ENCODE peak calls at places on chromosome 6, in four cellular contexts. One of them, this sample, is unnamed.

GRCh38 chr6:19833947-19834346 is 3.2 kb upstream of the ID4 start:
- DNase-seq in PC-3: no peak
- DNase-seq in CD4-positive, alpha-beta memory T cell: no peak
- DNase-seq in mammary epithelial cell: no peak
- DNase-seq in this sample: no peak

GRCh38 chr6:136990754-136991153 is 54.0 kb downstream of the IL20RA start:
- DNase-seq in PC-3: no peak
- DNase-seq in CD4-positive, alpha-beta memory T cell: no peak
- DNase-seq in mammary epithelial cell: no peak
- DNase-seq in this sample: no peak

GRCh38 chr6:21437583-21437982 is 156.0 kb upstream of the SOX4 start:
- DNase-seq in PC-3: no peak
- DNase-seq in CD4-positive, alpha-beta memory T cell: no peak
- DNase-seq in mammary epithelial cell: no peak
- DNase-seq in this sample: no peak

GRCh38 chr6:126002755-126003390 is 16.5 kb downstream of the TRMT11 start:
- DNase-seq in PC-3: no peak
- DNase-seq in CD4-positive, alpha-beta memory T cell: no peak
- DNase-seq in mammary epithelial cell: no peak
- DNase-seq in this sample: no peak

GRCh38 chr6:90490030-90490429 is 96.8 kb downstream of the MAP3K7 start:
- DNase-seq in PC-3: no peak
- DNase-seq in CD4-positive, alpha-beta memory T cell: no peak
- DNase-seq in mammary epithelial cell: no peak
- DNase-seq in this sample: no peak

GRCh38 chr6:11328613-11329247 is 96.3 kb upstream of the NEDD9 start:
- DNase-seq in PC-3: no peak
- DNase-seq in CD4-positive, alpha-beta memory T cell: no peak
- DNase-seq in mammary epithelial cell: no peak
- DNase-seq in this sample: peak; percentile 51

GRCh38 chr6:29847871-29848630 is 20.4 kb downstream of the HLA-G start:
- DNase-seq in PC-3: peak; percentile 80
- DNase-seq in CD4-positive, alpha-beta memory T cell: peak; percentile 83
- DNase-seq in mammary epithelial cell: peak; percentile 56
- DNase-seq in this sample: peak; percentile 85

GRCh38 chr6:729646-730320 is 36.8 kb upstream of the EXOC2 start:
- DNase-seq in PC-3: no peak
- DNase-seq in CD4-positive, alpha-beta memory T cell: no peak
- DNase-seq in mammary epithelial cell: no peak
- DNase-seq in this sample: no peak

GRCh38 chr6:77178821-77179220 is 284.5 kb downstream of the HTR1B start:
- DNase-seq in PC-3: peak; percentile 5
- DNase-seq in CD4-positive, alpha-beta memory T cell: no peak
- DNase-seq in mammary epithelial cell: peak; percentile 58
- DNase-seq in this sample: peak; percentile 72

GRCh38 chr6:118551063-118551672 is 3.1 kb downstream of the PLN start:
- DNase-seq in PC-3: peak; percentile 56
- DNase-seq in CD4-positive, alpha-beta memory T cell: peak; percentile 45
- DNase-seq in mammary epithelial cell: peak; percentile 37
- DNase-seq in this sample: peak; percentile 80

GRCh38 chr6:47440722-47441121 is 36.9 kb upstream of the CD2AP start:
- DNase-seq in PC-3: no peak
- DNase-seq in CD4-positive, alpha-beta memory T cell: no peak
- DNase-seq in mammary epithelial cell: peak; percentile 32
- DNase-seq in this sample: no peak

GRCh38 chr6:24924956-24925355 is 10.8 kb downstream of the RIPOR2 start:
- DNase-seq in PC-3: peak; percentile 67
- DNase-seq in CD4-positive, alpha-beta memory T cell: no peak
- DNase-seq in mammary epithelial cell: peak; percentile 12
- DNase-seq in this sample: no peak

GRCh38 chr6:136646377-136646776 is 96.2 kb upstream of the MAP7 start:
- DNase-seq in PC-3: no peak
- DNase-seq in CD4-positive, alpha-beta memory T cell: no peak
- DNase-seq in mammary epithelial cell: no peak
- DNase-seq in this sample: peak; percentile 64

GRCh38 chr6:24858154-24858801 is 59.6 kb upstream of the ARMH2 start:
- DNase-seq in PC-3: peak; percentile 90
- DNase-seq in CD4-positive, alpha-beta memory T cell: peak; percentile 58
- DNase-seq in mammary epithelial cell: peak; percentile 64
- DNase-seq in this sample: peak; percentile 69

GRCh38 chr6:118890997-118891790 is 2.8 kb upstream of the ASF1A start:
- DNase-seq in PC-3: peak; percentile 52
- DNase-seq in CD4-positive, alpha-beta memory T cell: no peak
- DNase-seq in mammary epithelial cell: no peak
- DNase-seq in this sample: peak; percentile 3

GRCh38 chr6:100512203-100512862 is 47.6 kb upstream of the SIM1 start:
- DNase-seq in PC-3: peak; percentile 50
- DNase-seq in CD4-positive, alpha-beta memory T cell: no peak
- DNase-seq in mammary epithelial cell: peak; percentile 20
- DNase-seq in this sample: peak; percentile 45

GRCh38 chr6:125082931-125083683 is 70.5 kb upstream of the TPD52L1 start:
- DNase-seq in PC-3: no peak
- DNase-seq in CD4-positive, alpha-beta memory T cell: no peak
- DNase-seq in mammary epithelial cell: peak; percentile 52
- DNase-seq in this sample: no peak

GRCh38 chr6:10000461-10000992 is 414.3 kb downstream of the TFAP2A start:
- DNase-seq in PC-3: peak; percentile 40
- DNase-seq in CD4-positive, alpha-beta memory T cell: no peak
- DNase-seq in mammary epithelial cell: peak; percentile 63
- DNase-seq in this sample: peak; percentile 39

GRCh38 chr6:69090132-69090531 is 455.1 kb downstream of the ADGRB3 start:
- DNase-seq in PC-3: no peak
- DNase-seq in CD4-positive, alpha-beta memory T cell: no peak
- DNase-seq in mammary epithelial cell: no peak
- DNase-seq in this sample: peak; percentile 32

GRCh38 chr6:17385660-17386059 is 7.7 kb upstream of the CAP2 start:
- DNase-seq in PC-3: no peak
- DNase-seq in CD4-positive, alpha-beta memory T cell: no peak
- DNase-seq in mammary epithelial cell: peak; percentile 54
- DNase-seq in this sample: no peak

GRCh38 chr6:111274593-111275217 is 187.4 kb downstream of the SLC16A10 start:
- DNase-seq in PC-3: no peak
- DNase-seq in CD4-positive, alpha-beta memory T cell: no peak
- DNase-seq in mammary epithelial cell: no peak
- DNase-seq in this sample: no peak

GRCh38 chr6:111267764-111268333 is 180.5 kb downstream of the SLC16A10 start:
- DNase-seq in PC-3: no peak
- DNase-seq in CD4-positive, alpha-beta memory T cell: no peak
- DNase-seq in mammary epithelial cell: no peak
- DNase-seq in this sample: no peak

GRCh38 chr6:111265842-111266241 is 178.5 kb downstream of the SLC16A10 start:
- DNase-seq in PC-3: no peak
- DNase-seq in CD4-positive, alpha-beta memory T cell: no peak
- DNase-seq in mammary epithelial cell: no peak
- DNase-seq in this sample: no peak

GRCh38 chr6:111269401-111269970 is 182.2 kb downstream of the SLC16A10 start:
- DNase-seq in PC-3: peak; percentile 9
- DNase-seq in CD4-positive, alpha-beta memory T cell: no peak
- DNase-seq in mammary epithelial cell: no peak
- DNase-seq in this sample: no peak

GRCh38 chr6:111270121-111270520 is 182.8 kb downstream of the SLC16A10 start:
- DNase-seq in PC-3: no peak
- DNase-seq in CD4-positive, alpha-beta memory T cell: no peak
- DNase-seq in mammary epithelial cell: peak; percentile 22
- DNase-seq in this sample: no peak
- H3K36me3 ChIP-seq in PC-3: peaks cover 13% of the 10 kb centered on the region
- H3K36me3 ChIP-seq in CD4-positive, alpha-beta memory T cell: peaks cover 22% of the 10 kb centered on the region
- H3K36me3 ChIP-seq in mammary epithelial cell: peaks cover 12% of the 10 kb centered on the region
- H3K36me3 ChIP-seq in this sample: peaks cover 55% of the 10 kb centered on the region

GRCh38 chr6:150615967-150616366 is 16.3 kb downstream of the PLEKHG1 start:
- DNase-seq in PC-3: no peak
- DNase-seq in CD4-positive, alpha-beta memory T cell: no peak
- DNase-seq in mammary epithelial cell: no peak
- DNase-seq in this sample: no peak

GRCh38 chr6:150620244-150620643 is 20.6 kb downstream of the PLEKHG1 start:
- DNase-seq in PC-3: no peak
- DNase-seq in CD4-positive, alpha-beta memory T cell: no peak
- DNase-seq in mammary epithelial cell: no peak
- DNase-seq in this sample: no peak

GRCh38 chr6:150616581-150616980 is 16.9 kb downstream of the PLEKHG1 start:
- DNase-seq in PC-3: no peak
- DNase-seq in CD4-positive, alpha-beta memory T cell: no peak
- DNase-seq in mammary epithelial cell: no peak
- DNase-seq in this sample: no peak

GRCh38 chr6:150617496-150618460 is 18.1 kb downstream of the PLEKHG1 start:
- DNase-seq in PC-3: no peak
- DNase-seq in CD4-positive, alpha-beta memory T cell: no peak
- DNase-seq in mammary epithelial cell: peak; percentile 33
- DNase-seq in this sample: no peak

GRCh38 chr6:150617062-150617461 is 17.4 kb downstream of the PLEKHG1 start:
- DNase-seq in PC-3: no peak
- DNase-seq in CD4-positive, alpha-beta memory T cell: no peak
- DNase-seq in mammary epithelial cell: no peak
- DNase-seq in this sample: no peak
- H3K4me1 ChIP-seq in PC-3: no peaks in the 10 kb centered on the region
- H3K4me1 ChIP-seq in CD4-positive, alpha-beta memory T cell: no peaks in the 10 kb centered on the region
- H3K4me1 ChIP-seq in mammary epithelial cell: no peaks in the 10 kb centered on the region
- H3K4me1 ChIP-seq in this sample: no peaks in the 10 kb centered on the region

DNA sequence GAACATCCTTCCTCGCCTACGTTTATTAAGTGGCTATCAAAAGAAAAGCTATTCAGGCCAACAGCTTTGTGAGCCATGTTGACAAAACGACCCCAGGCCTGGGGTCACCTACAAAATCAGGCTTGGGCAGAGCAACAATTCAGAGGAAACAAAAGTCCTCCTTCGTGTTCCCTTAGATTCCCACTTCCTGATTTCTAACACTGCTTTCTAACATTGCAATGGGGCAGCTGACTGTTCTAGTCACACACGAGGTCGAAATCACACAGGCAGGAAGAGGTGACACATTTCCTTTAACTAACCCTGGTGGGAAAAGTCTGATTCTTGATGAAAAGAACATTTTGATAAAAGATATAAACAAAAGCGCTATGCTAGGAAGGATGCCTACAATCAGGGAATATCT is 31.9 kb downstream of the WDR27 start:
- DNase-seq in PC-3: no peak
- DNase-seq in CD4-positive, alpha-beta memory T cell: no peak
- DNase-seq in mammary epithelial cell: no peak
- DNase-seq in this sample: no peak
- H3K36me3 ChIP-seq in PC-3: no peaks in the 10 kb centered on the region
- H3K36me3 ChIP-seq in CD4-positive, alpha-beta memory T cell: no peaks in the 10 kb centered on the region
- H3K36me3 ChIP-seq in mammary epithelial cell: peaks cover 4% of the 10 kb centered on the region
- H3K36me3 ChIP-seq in this sample: peaks cover 9% of the 10 kb centered on the region

GRCh38 chr6:81838724-81839425 is 86.4 kb upstream of the TENT5A start:
- DNase-seq in PC-3: no peak
- DNase-seq in CD4-positive, alpha-beta memory T cell: no peak
- DNase-seq in mammary epithelial cell: no peak
- DNase-seq in this sample: no peak
- H3K4me1 ChIP-seq in PC-3: peaks cover 9% of the 10 kb centered on the region
- H3K4me1 ChIP-seq in CD4-positive, alpha-beta memory T cell: no peaks in the 10 kb centered on the region
- H3K4me1 ChIP-seq in mammary epithelial cell: no peaks in the 10 kb centered on the region
- H3K4me1 ChIP-seq in this sample: peaks cover 17% of the 10 kb centered on the region

DNA sequence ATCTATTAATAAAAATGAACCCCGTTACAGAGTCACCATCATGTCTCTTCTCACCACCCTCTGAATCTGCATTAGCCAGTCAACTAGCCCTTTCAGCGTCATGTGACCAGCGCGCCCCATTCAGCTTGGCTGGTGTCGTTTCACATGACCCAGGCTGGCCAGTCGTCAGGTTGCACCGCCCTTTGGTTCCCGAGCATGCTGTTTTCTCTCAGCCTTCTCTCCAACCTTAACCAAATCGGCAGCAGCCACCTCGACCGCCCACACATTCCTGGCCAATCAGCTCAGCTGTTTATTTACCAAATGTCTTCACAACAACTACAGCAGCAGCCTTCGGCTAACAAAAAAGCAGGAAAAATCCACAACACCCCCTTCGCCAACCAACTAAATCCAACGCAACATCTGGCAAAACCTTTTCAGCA is 5.6 kb downstream of the SRSF3 start:
- DNase-seq in PC-3: no peak
- DNase-seq in CD4-positive, alpha-beta memory T cell: peak; percentile 59
- DNase-seq in mammary epithelial cell: peak; percentile 51
- DNase-seq in this sample: peak; percentile 55
- H3K36me3 ChIP-seq in PC-3: peaks cover 98% of the 10 kb centered on the region
- H3K36me3 ChIP-seq in CD4-positive, alpha-beta memory T cell: peaks cover 79% of the 10 kb centered on the region
- H3K36me3 ChIP-seq in mammary epithelial cell: peaks cover 64% of the 10 kb centered on the region
- H3K36me3 ChIP-seq in this sample: peaks cover 90% of the 10 kb centered on the region

GRCh38 chr6:112283621-112284020 is 29.3 kb upstream of the LAMA4 start:
- DNase-seq in PC-3: peak; percentile 76
- DNase-seq in CD4-positive, alpha-beta memory T cell: no peak
- DNase-seq in mammary epithelial cell: no peak
- DNase-seq in this sample: no peak
- H3K4me1 ChIP-seq in PC-3: peaks cover 23% of the 10 kb centered on the region
- H3K4me1 ChIP-seq in CD4-positive, alpha-beta memory T cell: peaks cover 18% of the 10 kb centered on the region
- H3K4me1 ChIP-seq in mammary epithelial cell: no peaks in the 10 kb centered on the region
- H3K4me1 ChIP-seq in this sample: peaks cover 53% of the 10 kb centered on the region

GRCh38 chr6:15483060-15483459 is 179.8 kb downstream of the DTNBP1 start:
- DNase-seq in PC-3: peak; percentile 43
- DNase-seq in CD4-positive, alpha-beta memory T cell: no peak
- DNase-seq in mammary epithelial cell: no peak
- DNase-seq in this sample: no peak

GRCh38 chr6:15481892-15482291 is 180.9 kb downstream of the DTNBP1 start:
- DNase-seq in PC-3: peak; percentile 18
- DNase-seq in CD4-positive, alpha-beta memory T cell: no peak
- DNase-seq in mammary epithelial cell: peak; percentile 27
- DNase-seq in this sample: no peak

GRCh38 chr6:15481414-15481813 is 181.4 kb downstream of the DTNBP1 start:
- DNase-seq in PC-3: no peak
- DNase-seq in CD4-positive, alpha-beta memory T cell: no peak
- DNase-seq in mammary epithelial cell: no peak
- DNase-seq in this sample: no peak

GRCh38 chr6:15479761-15480160 is 183.1 kb downstream of the DTNBP1 start:
- DNase-seq in PC-3: peak; percentile 90
- DNase-seq in CD4-positive, alpha-beta memory T cell: no peak
- DNase-seq in mammary epithelial cell: peak; percentile 92
- DNase-seq in this sample: peak; percentile 25

GRCh38 chr6:15480546-15480945 is 182.3 kb downstream of the DTNBP1 start:
- DNase-seq in PC-3: no peak
- DNase-seq in CD4-positive, alpha-beta memory T cell: no peak
- DNase-seq in mammary epithelial cell: no peak
- DNase-seq in this sample: no peak
- H3K36me3 ChIP-seq in PC-3: no peaks in the 10 kb centered on the region
- H3K36me3 ChIP-seq in CD4-positive, alpha-beta memory T cell: no peaks in the 10 kb centered on the region
- H3K36me3 ChIP-seq in mammary epithelial cell: no peaks in the 10 kb centered on the region
- H3K36me3 ChIP-seq in this sample: peaks cover 2% of the 10 kb centered on the region

DNA sequence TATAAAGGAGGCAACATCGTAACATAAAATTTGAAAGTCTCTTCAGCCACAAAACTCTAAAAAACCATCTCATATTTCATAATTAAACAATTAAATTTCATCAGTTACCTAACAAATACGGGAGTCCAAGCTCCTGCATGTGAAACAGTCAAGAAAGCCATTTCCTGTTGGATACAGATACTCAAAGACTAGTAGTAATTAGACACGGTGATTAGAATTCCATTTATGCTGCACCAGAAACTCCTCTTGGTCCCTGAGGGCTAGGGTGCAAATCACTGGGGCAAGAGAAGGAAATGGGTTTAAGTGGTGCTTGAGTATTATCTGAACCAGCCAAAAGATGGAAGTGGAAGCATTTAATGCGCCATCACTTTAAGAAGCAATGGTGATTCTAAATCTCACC is 27.4 kb downstream of the TRAM2 start:
- DNase-seq in PC-3: no peak
- DNase-seq in CD4-positive, alpha-beta memory T cell: no peak
- DNase-seq in mammary epithelial cell: no peak
- DNase-seq in this sample: no peak
- H3K4me1 ChIP-seq in PC-3: peaks cover 49% of the 10 kb centered on the region
- H3K4me1 ChIP-seq in CD4-positive, alpha-beta memory T cell: no peaks in the 10 kb centered on the region
- H3K4me1 ChIP-seq in mammary epithelial cell: peaks cover 50% of the 10 kb centered on the region
- H3K4me1 ChIP-seq in this sample: peaks cover 86% of the 10 kb centered on the region